ENCODE peak calls at places on chromosomes 2 and 18, in four cellular contexts. X is HCT116, S is HepG2, I is K562. A is an unnamed sample.

GRCh38 chr2:235497096-235497495 is 3.3 kb downstream of the AGAP1 start:
- DNase-seq in S (no peak), I (no peak), X (no peak), A (no peak)

GRCh38 chr2:235766206-235766794 is 272.5 kb downstream of the AGAP1 start:
- DNase-seq in S (peak; percentile 70), X (peak; percentile 62), I (peak; percentile 58), A (peak; percentile 51)

GRCh38 chr2:55162284-55163006 is 69.6 kb downstream of the CLHC1 start:
- DNase-seq in X (no peak), S (no peak), I (no peak), A (no peak)

GRCh38 chr2:187580462-187581124 is 26.4 kb upstream of the TFPI start:
- DNase-seq in X (peak; percentile 69), S (peak; percentile 76), I (peak; percentile 31), A (peak; percentile 61)

GRCh38 chr2:36380624-36381481 is 25.3 kb downstream of the CRIM1 start:
- DNase-seq in I (no peak), S (peak; percentile 99), X (no peak), A (no peak)

GRCh38 chr2:63764630-63765029 is 77.1 kb upstream of the UGP2 start:
- DNase-seq in X (no peak), I (no peak), S (no peak), A (no peak)

GRCh38 chr2:220144411-220144810 is 517.0 kb downstream of the SLC4A3 start:
- DNase-seq in X (no peak), I (no peak), S (no peak), A (no peak)

GRCh38 chr2:47255794-47256193 is 100.7 kb upstream of the STPG4 start:
- DNase-seq in S (no peak), X (no peak), I (no peak), A (no peak)

GRCh38 chr2:8543065-8543411 is 138.8 kb upstream of the ID2 start:
- DNase-seq in S (no peak), I (no peak), X (no peak), A (no peak)

GRCh38 chr2:232236200-232236599 is 142.4 kb upstream of the ALPP start:
- DNase-seq in I (no peak), S (no peak), X (peak; percentile 46), A (no peak)

GRCh38 chr18:76365561-76365960 is 129.5 kb downstream of the ZNF516 start:
- DNase-seq in S (no peak), X (no peak), I (no peak), A (no peak)

GRCh38 chr2:165016772-165017411 is 61.6 kb upstream of the SLC38A11 start:
- DNase-seq in X (peak; percentile 22), S (peak; percentile 48), I (no peak), A (peak; percentile 20)

GRCh38 chr2:43293744-43294695 is 67.6 kb upstream of the ZFP36L2 start:
- DNase-seq in I (peak; percentile 67), S (peak; percentile 99), X (peak; percentile 97), A (peak; percentile 69)

GRCh38 chr2:16218651-16219050 is 278.3 kb downstream of the MYCN start:
- DNase-seq in S (peak; percentile 33), I (peak; percentile 17), X (peak; percentile 3), A (no peak)

GRCh38 chr2:67835266-67835665 is 227.5 kb downstream of the C1D start:
- DNase-seq in I (no peak), S (no peak), X (no peak), A (no peak)

GRCh38 chr2:63734510-63734909 is 107.2 kb upstream of the UGP2 start:
- DNase-seq in S (peak; percentile 95), I (no peak), X (no peak), A (peak; percentile 22)

GRCh38 chr2:219517954-219518778 is 3.9 kb downstream of the ASIC4 start:
- DNase-seq in I (no peak), S (no peak), X (no peak), A (no peak)

GRCh38 chr2:16226942-16227664 is 286.8 kb downstream of the MYCN start:
- DNase-seq in X (no peak), S (no peak), I (no peak), A (no peak)

GRCh38 chr2:240502430-240503121 is 55.2 kb downstream of the ANKMY1 start:
- DNase-seq in X (no peak), S (no peak), I (no peak), A (no peak)

GRCh38 chr2:212766921-212767320 is 228.3 kb upstream of the ERBB4 start:
- DNase-seq in I (no peak), S (no peak), X (no peak), A (no peak)

GRCh38 chr2:162333968-162334367 is 10.0 kb upstream of the GCA start:
- DNase-seq in X (no peak), I (no peak), S (peak; percentile 38), A (no peak)

GRCh38 chr18:41761329-41762028 is 193.6 kb upstream of the PIK3C3 start:
- DNase-seq in X (no peak), S (no peak), I (no peak), A (no peak)

GRCh38 chr2:71613566-71613952 is 160.2 kb downstream of the DYSF start:
- DNase-seq in X (no peak), S (no peak), I (no peak), A (no peak)

GRCh38 chr2:214139630-214140284 is 271.1 kb upstream of the VWC2L start:
- DNase-seq in I (no peak), S (no peak), X (no peak), A (no peak)

GRCh38 chr2:59930430-59930829 is 623.0 kb downstream of the BCL11A start:
- DNase-seq in X (no peak), S (no peak), I (no peak), A (no peak)

GRCh38 chr2:38922902-38923301 is 33.2 kb downstream of the ARHGEF33 start:
- DNase-seq in X (no peak), S (no peak), I (no peak), A (no peak)

GRCh38 chr18:24514439-24514838 is 54.0 kb downstream of the HRH4 start:
- DNase-seq in X (peak; percentile 84), S (peak; percentile 30), I (peak; percentile 77), A (peak; percentile 22)

GRCh38 chr2:173159794-173160463 is 84.3 kb downstream of the MAP3K20 start:
- DNase-seq in X (peak; percentile 51), I (no peak), S (peak; percentile 25), A (peak; percentile 94)

GRCh38 chr2:129331638-129332037 is 647.8 kb upstream of the RAB6C start:
- DNase-seq in S (no peak), X (no peak), I (no peak), A (no peak)

GRCh38 chr18:59395226-59396175 is 36.4 kb upstream of the LMAN1 start:
- DNase-seq in I (no peak), S (no peak), X (no peak), A (no peak)

GRCh38 chr2:30872797-30873196 is 65.6 kb upstream of the CAPN13 start:
- DNase-seq in I (no peak), S (no peak), X (no peak), A (no peak)

GRCh38 chr2:95010697-95011096 is 14.8 kb upstream of the MAL start:
- DNase-seq in S (no peak), X (no peak), I (no peak), A (no peak)

GRCh38 chr2:146246734-146247523 is 1597.9 kb upstream of the ACVR2A start:
- DNase-seq in X (no peak), I (no peak), S (no peak), A (no peak)

GRCh38 chr2:238172439-238172838 is 13.7 kb downstream of the ERFE start:
- DNase-seq in X (no peak), I (no peak), S (no peak), A (no peak)

GRCh38 chr18:75480487-75480886 is 53.0 kb upstream of the SMIM21 start:
- DNase-seq in S (no peak), X (no peak), I (no peak), A (no peak)

GRCh38 chr2:168913171-168913484 is 12.0 kb downstream of the G6PC2 start:
- DNase-seq in I (no peak), X (no peak), S (no peak), A (no peak)

GRCh38 chr18:79770501-79770815 is 27.3 kb upstream of the KCNG2 start:
- DNase-seq in I (no peak), X (no peak), S (no peak), A (no peak)

GRCh38 chr18:14943967-14944636 is 196.1 kb downstream of the ANKRD30B start:
- DNase-seq in I (no peak), X (no peak), S (no peak), A (no peak)

GRCh38 chr2:123380536-123380935 is 644.6 kb upstream of the CNTNAP5 start:
- DNase-seq in I (no peak), X (no peak), S (no peak), A (no peak)

GRCh38 chr2:128314348-128315121 is 4.1 kb downstream of the HS6ST1 start:
- DNase-seq in X (no peak), S (no peak), I (no peak), A (no peak)
- TF ChIP-seq TCF7L2 in X (no peak), S (no peak), I (no peak), A (no peak)

DNA sequence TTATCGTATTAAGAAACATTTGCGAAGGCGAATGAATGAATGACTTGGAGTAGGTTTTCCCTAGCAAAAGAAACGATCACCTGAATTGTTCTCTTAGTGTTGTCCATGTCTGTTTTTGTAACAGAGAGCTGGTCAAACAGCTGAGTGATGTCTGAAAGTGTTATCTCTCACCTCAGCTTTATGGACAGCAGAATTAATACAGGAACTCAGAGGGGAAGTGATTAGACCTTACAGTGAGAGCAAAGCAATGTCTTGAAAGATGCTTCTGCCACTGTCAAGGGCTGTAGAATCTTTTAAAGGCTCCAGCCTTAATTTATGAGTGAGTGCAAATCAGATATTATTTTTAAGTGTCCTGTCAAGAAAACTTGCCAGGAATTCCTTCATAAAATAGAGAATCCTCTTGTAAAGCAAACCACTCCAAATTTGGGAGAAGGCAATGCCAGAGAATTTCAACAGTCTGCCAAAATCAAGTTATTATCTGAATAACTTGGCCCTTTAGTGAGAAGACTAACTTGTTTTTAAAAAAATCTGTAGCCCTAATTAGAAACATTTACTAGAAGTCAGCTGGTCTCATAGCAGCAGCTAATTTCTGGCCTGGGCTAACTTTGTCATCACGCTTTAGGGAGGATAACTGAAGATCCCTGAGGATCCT is 60.7 kb downstream of the CDC42EP3 start:
- DNase-seq in I (no peak), S (no peak), X (no peak), A (no peak)
- TF ChIP-seq CTCF in I (no peak), S (no peak), X (no peak), A (no peak)

GRCh38 chr2:190333395-190333794 is 10.0 kb upstream of the INPP1 start:
- DNase-seq in X (no peak), S (no peak), I (no peak), A (no peak)
- TF ChIP-seq TCF7L2 in X (no peak), S (no peak), I (no peak), A (no peak)

GRCh38 chr2:40820319-40820718 is 368.4 kb upstream of the SLC8A1 start:
- DNase-seq in S (no peak), X (no peak), I (no peak), A (no peak)
- TF ChIP-seq CTCF in S (no peak), X (no peak), I (no peak), A (no peak)

GRCh38 chr2:230227216-230227615 is 1.7 kb downstream of the SP140 start:
- DNase-seq in I (no peak), X (no peak), S (peak; percentile 17), A (no peak)

GRCh38 chr2:230231251-230231650 is 5.7 kb downstream of the SP140 start:
- DNase-seq in S (no peak), X (no peak), I (no peak), A (no peak)

GRCh38 chr2:230230087-230230486 is 4.6 kb downstream of the SP140 start:
- DNase-seq in X (no peak), I (no peak), S (peak; percentile 29), A (no peak)

GRCh38 chr2:230234122-230234722 is 8.7 kb downstream of the SP140 start:
- DNase-seq in X (no peak), S (no peak), I (no peak), A (no peak)

GRCh38 chr2:230230801-230231200 is 5.3 kb downstream of the SP140 start:
- DNase-seq in I (no peak), S (no peak), X (no peak), A (no peak)
- TF ChIP-seq TCF7L2 in I (no peak), S (no peak), X (no peak), A (no peak)

A was measured in Panc1.